ENCODE peak calls at places on chromosomes 4 and X, in six cellular contexts. I, Q, G, Z, T and H are unnamed samples.

GRCh38 chrX:19556202-19556601 is 40.9 kb upstream of the MAP3K15 start:
- DNase-seq in I (no peak), Q (no peak), Z (no peak), G (no peak), T (no peak), H (no peak)

GRCh38 chrX:71910526-71911022 is at the start of gene NHSL2:
- DNase-seq in G (no peak), Q (peak; percentile 39), Z (no peak), T (no peak), I (no peak), H (peak; percentile 2)

GRCh38 chrX:120111611-120112010 is 4.1 kb downstream of the RHOXF1 start:
- DNase-seq in Q (no peak), I (no peak), T (no peak), G (no peak), Z (no peak), H (peak; percentile 54)

GRCh38 chrX:77442728-77443127 is 4.5 kb upstream of the FGF16 start:
- DNase-seq in T (peak; percentile 39), Z (no peak), I (no peak), Q (no peak), G (peak; percentile 37), H (peak; percentile 84)

GRCh38 chr4:163540448-163540847 is 46.0 kb downstream of the TMA16 start:
- DNase-seq in Z (no peak), Q (no peak), G (no peak), I (no peak), T (no peak), H (no peak)

GRCh38 chr4:173213296-173213695 is 44.7 kb downstream of the GALNT7 start:
- DNase-seq in T (no peak), I (no peak), Q (no peak), Z (no peak), G (no peak), H (no peak)

GRCh38 chr4:8727131-8727530 is 134.6 kb downstream of the CPZ start:
- DNase-seq in G (no peak), I (peak; percentile 0), T (no peak), Z (peak; percentile 38), Q (no peak), H (no peak)

GRCh38 chr4:87103691-87104187 is 116.7 kb downstream of the KLHL8 start:
- DNase-seq in T (peak; percentile 20), Z (no peak), Q (no peak), I (no peak), G (peak; percentile 57), H (peak; percentile 88)

GRCh38 chrX:139738581-139738980 is 30.6 kb upstream of the MCF2 start:
- DNase-seq in Z (no peak), Q (no peak), G (no peak), T (peak; percentile 15), I (no peak), H (peak; percentile 14)

GRCh38 chrX:130994671-130995070 is 63.5 kb upstream of the ARHGAP36 start:
- DNase-seq in Q (no peak), T (peak; percentile 10), G (no peak), Z (no peak), I (peak; percentile 16), H (peak; percentile 7)

GRCh38 chrX:56793112-56793430 is 64.0 kb downstream of the NBDY start:
- DNase-seq in Z (peak; percentile 44), I (no peak), Q (no peak), T (no peak), G (no peak), H (no peak)

GRCh38 chrX:153925739-153926593 is at the start of gene ARHGAP4:
- DNase-seq in G (no peak), Q (peak; percentile 45), Z (no peak), T (no peak), I (no peak), H (no peak)

GRCh38 chr4:6986067-6986780 is 56.9 kb upstream of the TADA2B start:
- DNase-seq in I (no peak), Z (peak; percentile 66), G (no peak), T (no peak), Q (peak; percentile 63), H (peak; percentile 82)

GRCh38 chr4:85402371-85402770 is 72.6 kb upstream of the ARHGAP24 start:
- DNase-seq in Z (no peak), I (no peak), Q (no peak), T (no peak), G (peak; percentile 57), H (peak; percentile 98)

GRCh38 chr4:90602728-90603127 is 475.5 kb downstream of the CCSER1 start:
- DNase-seq in G (no peak), T (no peak), Q (no peak), Z (no peak), I (no peak), H (no peak)

GRCh38 chr4:184792334-184792733 is 33.4 kb downstream of the ACSL1 start:
- DNase-seq in T (peak; percentile 37), Z (no peak), G (no peak), I (no peak), Q (no peak), H (peak; percentile 76)

GRCh38 chr4:142124874-142125273 is 488.5 kb downstream of the IL15 start:
- DNase-seq in T (no peak), Z (no peak), Q (no peak), I (no peak), G (no peak), H (no peak)

GRCh38 chr4:161010227-161010626 is 1153.6 kb downstream of the FSTL5 start:
- DNase-seq in T (no peak), G (no peak), Z (no peak), I (no peak), Q (no peak), H (no peak)

GRCh38 chrX:131677655-131678628 is 134.1 kb downstream of the OR13H1 start:
- DNase-seq in Q (no peak), Z (no peak), T (peak; percentile 30), I (peak; percentile 44), G (no peak), H (peak; percentile 19)

GRCh38 chr4:17385403-17385802 is 126.5 kb downstream of the QDPR start:
- DNase-seq in Z (no peak), G (no peak), I (no peak), Q (no peak), T (peak; percentile 78), H (peak; percentile 69)

GRCh38 chrX:135530097-135530496 is 9.6 kb downstream of the INTS6L start:
- DNase-seq in I (no peak), G (no peak), Q (no peak), Z (no peak), T (no peak), H (no peak)

GRCh38 chr4:140096921-140097320 is 57.1 kb downstream of the MAML3 start:
- DNase-seq in Z (no peak), Q (no peak), G (no peak), T (no peak), I (no peak), H (no peak)

GRCh38 chr4:4387531-4388311 is 819 bp downstream of the NSG1 start:
- DNase-seq in I (no peak), Z (no peak), Q (no peak), T (no peak), G (no peak), H (no peak)

GRCh38 chr4:84499065-84499982 is at the start of gene NKX6-1:
- DNase-seq in I (peak; percentile 88), Q (peak; percentile 72), G (peak; percentile 41), Z (no peak), T (peak; percentile 90), H (peak; percentile 38)

GRCh38 chr4:108043536-108043935 is 53.8 kb downstream of the HADH start:
- DNase-seq in Z (no peak), T (no peak), I (no peak), Q (no peak), G (no peak), H (no peak)

GRCh38 chrX:19225906-19226305 is 103.6 kb upstream of the ADGRG2 start:
- DNase-seq in G (no peak), Q (no peak), T (peak; percentile 30), Z (no peak), I (no peak), H (no peak)

GRCh38 chr4:139609647-139610046 is 53.6 kb upstream of the SETD7 start:
- DNase-seq in G (no peak), T (peak; percentile 33), Q (no peak), Z (no peak), I (no peak), H (peak; percentile 77)

GRCh38 chrX:45300638-45301037 is 100.0 kb upstream of the DIPK2B start:
- DNase-seq in I (no peak), T (no peak), Z (no peak), G (no peak), Q (no peak), H (no peak)

GRCh38 chr4:10015140-10015753 is 6.0 kb downstream of the SLC2A9 start:
- DNase-seq in Q (no peak), Z (no peak), T (peak; percentile 63), G (no peak), I (peak; percentile 52), H (peak; percentile 48)